ENCODE peak calls at places on chromosome 3, in five cellular contexts. C, D, G, H and R are unnamed samples.

GRCh38 chr3:23455084-23455483 is 252.0 kb downstream of the UBE2E2 start:
- DNase-seq in C (peak), D (no peak), H (no peak), G (peak), R (no peak)

GRCh38 chr3:32510075-32510724 is 7.5 kb upstream of the CMTM6 start:
- DNase-seq in D (no peak), G (peak), H (peak), C (peak), R (peak)

GRCh38 chr3:152235709-152236298 is 32.9 kb upstream of the MBNL1 start:
- DNase-seq in D (no peak), G (no peak), H (no peak), C (peak), R (no peak)

GRCh38 chr3:134348524-134348923 is 25.7 kb downstream of the AMOTL2 start:
- DNase-seq in G (no peak), H (no peak), D (peak), C (peak), R (no peak)

GRCh38 chr3:184544513-184544861 is 17.1 kb upstream of the EPHB3 start:
- DNase-seq in G (no peak), D (no peak), C (no peak), H (no peak), R (no peak)

GRCh38 chr3:103684956-103685355 is 1250.1 kb downstream of the ZPLD1 start:
- DNase-seq in G (no peak), C (no peak), D (no peak), H (no peak), R (no peak)

GRCh38 chr3:129061888-129062834 is 1.6 kb downstream of the GP9 start:
- DNase-seq in C (no peak), G (no peak), H (no peak), D (no peak), R (no peak)

GRCh38 chr3:157347577-157348303 is 88.9 kb upstream of the PTX3 start:
- DNase-seq in H (no peak), C (no peak), G (no peak), D (no peak), R (peak)

GRCh38 chr3:20343790-20344189 is 157.8 kb upstream of the SGO1 start:
- DNase-seq in H (no peak), C (no peak), D (no peak), G (no peak), R (no peak)

GRCh38 chr3:158702815-158703481 is 29.3 kb downstream of the RARRES1 start:
- DNase-seq in D (no peak), G (no peak), H (no peak), C (peak), R (no peak)

GRCh38 chr3:181454451-181455027 is 257.2 kb upstream of the SOX2 start:
- DNase-seq in C (peak), G (no peak), D (no peak), H (no peak), R (peak)

GRCh38 chr3:108047987-108048386 is 42.8 kb downstream of the CD47 start:
- DNase-seq in D (no peak), H (no peak), C (no peak), G (no peak), R (no peak)

GRCh38 chr3:95319921-95320494 is 1257.1 kb downstream of the NSUN3 start:
- DNase-seq in D (no peak), G (no peak), H (no peak), C (peak), R (peak)

GRCh38 chr3:71784914-71785593 is at the start of gene PROK2:
- DNase-seq in D (peak), H (peak), G (no peak), C (no peak), R (no peak)